ENCODE peak calls at places on chromosomes 5 and 9, in seven cellular contexts. U, Q, A, G, M, N and F are unnamed samples.
A peak's percentile ranks its signal among the peaks of the same experiment; 100 is the strongest.

GRCh38 chr5:32506809-32507208 is 62.3 kb upstream of the ZFR start:
- DNase-seq in U (no peak), Q (no peak), A (no peak), G (no peak), M (no peak), N (no peak), F (no peak)

GRCh38 chr5:122705876-122706275 is 69.0 kb upstream of the SNX2 start:
- DNase-seq in U (no peak), Q (no peak), A (no peak), G (no peak), M (no peak), N (no peak), F (no peak)

GRCh38 chr9:107485451-107486043 is 4.0 kb downstream of the KLF4 start:
- DNase-seq in U (no peak), Q (no peak), A (peak; percentile 52), G (no peak), M (no peak), N (no peak), F (no peak)

GRCh38 chr5:133483406-133484090 is 128.8 kb downstream of the FSTL4 start:
- DNase-seq in U (no peak), Q (no peak), A (no peak), G (no peak), M (no peak), N (peak; percentile 43), F (peak; percentile 69)

GRCh38 chr5:110150199-110150598 is 460.5 kb downstream of the MAN2A1 start:
- DNase-seq in U (no peak), Q (no peak), A (no peak), G (no peak), M (no peak), N (no peak), F (no peak)

GRCh38 chr5:34529581-34530331 is 126.4 kb upstream of the RAI14 start:
- DNase-seq in U (no peak), Q (no peak), A (no peak), G (no peak), M (no peak), N (no peak), F (no peak)

GRCh38 chr5:126931968-126932622 is 98.3 kb downstream of the MARCHF3 start:
- DNase-seq in U (no peak), Q (no peak), A (no peak), G (no peak), M (no peak), N (no peak), F (no peak)

GRCh38 chr9:126057461-126057860 is 269.2 kb upstream of the MVB12B start:
- DNase-seq in U (no peak), Q (no peak), A (no peak), G (no peak), M (no peak), N (no peak), F (no peak)

GRCh38 chr5:55141945-55142690 is 17.9 kb upstream of the GPX8 start:
- DNase-seq in U (no peak), Q (no peak), A (no peak), G (no peak), M (no peak), N (no peak), F (no peak)

GRCh38 chr9:35104586-35104985 is 1.7 kb upstream of the STOML2 start:
- DNase-seq in U (no peak), Q (no peak), A (no peak), G (no peak), M (no peak), N (no peak), F (no peak)

GRCh38 chr9:114538241-114538640 is 33.0 kb upstream of the WHRN start:
- DNase-seq in U (no peak), Q (no peak), A (no peak), G (peak; percentile 37), M (no peak), N (peak; percentile 41), F (peak; percentile 69)

DNA sequence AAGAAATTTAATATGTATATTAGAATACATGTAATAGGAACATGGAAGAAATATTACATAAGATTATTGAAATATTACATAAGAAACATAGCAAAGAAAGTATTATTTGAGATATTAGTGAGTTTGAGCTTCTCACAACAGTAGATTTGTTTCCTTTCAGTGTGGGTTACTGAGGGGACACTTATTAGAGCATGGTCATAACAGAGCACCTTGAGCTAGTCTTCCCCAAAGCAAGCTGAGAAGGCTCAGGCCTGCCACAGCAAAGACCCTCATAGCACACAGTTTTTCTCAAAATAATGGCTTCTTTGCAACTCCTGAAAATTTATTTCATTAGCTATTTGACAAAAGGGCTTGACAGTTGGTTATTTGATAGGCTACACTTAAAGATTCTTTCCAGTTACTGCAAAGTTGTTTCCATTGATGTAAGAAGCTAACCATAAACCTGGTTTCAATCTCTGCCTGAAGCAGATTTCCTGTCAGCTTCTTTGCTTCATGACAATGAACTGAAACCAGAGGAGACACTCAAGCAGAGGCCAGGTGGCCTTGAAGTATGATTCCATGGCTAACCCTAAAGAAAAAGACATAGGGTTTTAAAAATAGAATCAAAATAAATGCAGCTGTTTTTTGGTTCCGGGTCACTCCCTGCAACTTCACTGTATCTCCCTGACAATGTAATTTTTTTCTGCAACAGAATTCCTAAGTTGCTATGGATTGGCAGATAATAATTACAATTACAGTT is 68.6 kb downstream of the ERMP1 start:
- DNase-seq in U (no peak), Q (no peak), A (no peak), G (no peak), M (no peak), N (no peak), F (no peak)
- TF ChIP-seq EP300 in U (no peak), Q (no peak), A (no peak), G (no peak), M (no peak), N (no peak), F (no peak)

GRCh38 chr5:157558681-157559080 is 16.9 kb downstream of the ADAM19 start:
- DNase-seq in U (no peak), Q (no peak), A (no peak), G (no peak), M (no peak), N (no peak), F (no peak)
- H3K4me1 ChIP-seq in U (peaks cover 41% of the 10 kb centered on the region), Q (peaks cover 35% of the 10 kb centered on the region), A (peaks cover 9% of the 10 kb centered on the region), G (peaks cover 23% of the 10 kb centered on the region), M (peaks cover 23% of the 10 kb centered on the region), N (peaks cover 82% of the 10 kb centered on the region), F (peaks cover 49% of the 10 kb centered on the region)

GRCh38 chr9:37465249-37466036 is at the start of gene ZBTB5:
- DNase-seq in U (peak; percentile 99), Q (peak; percentile 99), A (peak; percentile 98), G (peak; percentile 100), M (peak; percentile 100), N (peak; percentile 99), F (peak; percentile 99)
- TF ChIP-seq EP300 in U (no peak), Q (no peak), A (no peak), G (no peak), M (no peak), N (no peak), F (no peak)

GRCh38 chr5:91365498-91365897 is 17.6 kb downstream of the ARRDC3 start:
- DNase-seq in U (no peak), Q (no peak), A (no peak), G (no peak), M (no peak), N (no peak), F (no peak)
- H3K4me1 ChIP-seq in U (no peaks in the 10 kb centered on the region), Q (no peaks in the 10 kb centered on the region), A (no peaks in the 10 kb centered on the region), G (no peaks in the 10 kb centered on the region), M (peaks cover 13% of the 10 kb centered on the region), N (peaks cover 16% of the 10 kb centered on the region), F (no peaks in the 10 kb centered on the region)